ENCODE peak calls at places on chromosomes 11 and 22, in four cellular contexts. U is dorsolateral prefrontal cortex, B is adrenal gland, D is PC-3. O is an unnamed sample.

GRCh38 chr11:65424200-65425104 is 1.9 kb downstream of the NEAT1 start:
- DNase-seq in D (peak), U (no peak), B (peak), O (no peak)

GRCh38 chr22:31361743-31362142 is 15.6 kb upstream of the PATZ1 start:
- DNase-seq in D (no peak), B (no peak), U (no peak), O (no peak)

GRCh38 chr11:116861539-116861938 is 24.1 kb upstream of the APOA1 start:
- DNase-seq in B (no peak), U (no peak), D (peak), O (peak)

GRCh38 chr11:96149743-96150555 is 193.0 kb downstream of the MAML2 start:
- DNase-seq in D (peak), B (no peak), U (no peak), O (no peak)

GRCh38 chr11:111476366-111476765 is 35.8 kb downstream of the BTG4 start:
- DNase-seq in U (no peak), B (no peak), D (no peak), O (no peak)

GRCh38 chr11:61828629-61829407 is 718 bp downstream of the FADS2 start:
- DNase-seq in U (no peak), B (peak), D (peak), O (no peak)

GRCh38 chr22:19497245-19497644 is 17.5 kb downstream of the CDC45 start:
- DNase-seq in D (peak), B (no peak), U (no peak), O (peak)

GRCh38 chr11:6307879-6308278 is 12.4 kb downstream of the CAVIN3 start:
- DNase-seq in D (peak), U (no peak), B (no peak), O (no peak)

GRCh38 chr11:88377661-88378060 is 40.1 kb upstream of the CTSC start:
- DNase-seq in D (no peak), B (no peak), U (no peak), O (no peak)

GRCh38 chr11:61711493-61711892 is 31.3 kb downstream of the DAGLA start:
- DNase-seq in D (no peak), U (no peak), B (no peak), O (no peak)

GRCh38 chr11:128318856-128319474 is 268.4 kb downstream of the ETS1 start:
- DNase-seq in B (no peak), U (no peak), D (no peak), O (no peak)
- H3K27ac ChIP-seq in B (no peak), U (no peak), D (no peak), O (no peak)

GRCh38 chr11:35182317-35182939 is 43.5 kb downstream of the CD44 start:
- DNase-seq in D (peak), B (no peak), U (no peak), O (no peak)
- H3K27ac ChIP-seq in D (no peak), B (no peak), U (no peak), O (peak)

DNA sequence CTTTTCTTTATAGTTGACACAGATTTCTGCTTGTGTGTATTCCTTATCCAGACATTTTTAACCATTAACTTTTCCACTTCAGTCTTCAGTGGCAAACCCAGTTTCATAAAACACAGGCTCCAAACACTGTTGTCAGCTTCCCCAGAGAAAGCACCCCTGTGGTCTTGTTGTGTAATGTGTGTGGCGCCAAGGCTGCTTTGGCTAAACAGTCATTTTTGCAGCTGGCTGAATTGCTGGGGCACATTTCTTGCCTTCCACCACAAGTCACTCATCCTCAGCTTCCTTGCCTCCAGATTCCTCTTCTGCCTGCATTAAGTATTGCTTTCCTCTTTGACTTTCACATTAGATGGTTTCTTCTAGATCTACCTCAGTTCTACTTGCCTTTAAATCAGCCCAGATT is 40.5 kb downstream of the ARHGAP1 start:
- DNase-seq in D (no peak), U (no peak), B (no peak), O (no peak)
- H3K27ac ChIP-seq in D (no peak), U (peak), B (no peak), O (no peak)

DNA sequence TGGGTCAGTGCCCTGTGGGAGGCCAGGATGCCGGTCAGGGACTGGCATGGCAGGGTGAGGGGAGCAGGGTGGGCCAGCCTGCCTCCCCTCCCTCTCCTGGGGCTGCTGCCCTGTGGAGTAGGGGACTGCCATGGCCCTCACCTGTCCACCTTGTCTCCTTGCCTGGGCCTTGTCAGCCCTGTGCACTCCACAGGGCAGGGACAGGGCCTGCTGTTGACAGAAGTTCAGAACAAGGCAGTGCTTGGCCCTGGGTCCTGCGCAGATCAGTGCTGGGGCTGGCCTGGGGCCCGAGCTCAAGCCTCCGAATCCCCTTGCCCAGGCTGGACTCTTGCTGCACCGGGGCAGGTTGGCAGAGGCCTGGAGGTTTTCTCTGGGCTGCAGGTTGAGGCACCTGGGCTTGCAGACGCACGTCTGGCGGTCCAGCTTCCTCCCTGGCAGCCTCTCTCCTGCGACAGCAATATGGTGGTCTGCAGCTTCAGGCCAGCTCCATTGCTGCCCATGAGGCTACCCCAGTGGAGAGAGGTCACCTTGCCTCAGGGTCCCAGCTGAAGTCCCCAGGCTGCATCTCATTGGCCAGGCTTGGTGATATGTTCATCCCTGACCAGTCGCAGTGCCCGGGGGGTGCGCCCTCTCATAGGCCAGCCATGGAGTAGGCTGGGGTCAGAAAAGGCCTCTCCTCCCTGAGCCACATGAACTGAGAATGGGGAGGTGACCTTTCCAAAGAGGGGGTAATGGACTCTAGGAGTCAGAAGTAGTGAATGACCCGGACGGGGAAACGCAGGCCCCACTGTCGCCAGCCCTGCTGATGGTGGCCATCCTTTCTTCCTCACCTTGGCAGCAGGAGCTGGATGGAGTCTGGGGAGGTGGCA is 21.5 kb upstream of the CHKA start:
- DNase-seq in D (no peak), B (no peak), U (peak), O (no peak)
- H3K27ac ChIP-seq in D (no peak), B (no peak), U (no peak), O (peak)

GRCh38 chr11:101127348-101127698 is 2.3 kb downstream of the PGR start:
- DNase-seq in B (no peak), D (no peak), U (no peak), O (no peak)
- H3K27ac ChIP-seq in B (peak), D (no peak), U (peak), O (no peak)

GRCh38 chr22:24290459-24290858 is 19.8 kb downstream of the SPECC1L start:
- DNase-seq in B (no peak), U (no peak), D (no peak), O (no peak)

GRCh38 chr22:24285245-24285644 is 14.6 kb downstream of the SPECC1L start:
- DNase-seq in D (no peak), B (no peak), U (no peak), O (no peak)

GRCh38 chr22:24289781-24290181 is 19.1 kb downstream of the SPECC1L start:
- DNase-seq in B (no peak), U (no peak), D (no peak), O (no peak)

GRCh38 chr22:24291538-24292201 is 21.0 kb downstream of the SPECC1L start:
- DNase-seq in B (no peak), U (no peak), D (no peak), O (no peak)

DNA sequence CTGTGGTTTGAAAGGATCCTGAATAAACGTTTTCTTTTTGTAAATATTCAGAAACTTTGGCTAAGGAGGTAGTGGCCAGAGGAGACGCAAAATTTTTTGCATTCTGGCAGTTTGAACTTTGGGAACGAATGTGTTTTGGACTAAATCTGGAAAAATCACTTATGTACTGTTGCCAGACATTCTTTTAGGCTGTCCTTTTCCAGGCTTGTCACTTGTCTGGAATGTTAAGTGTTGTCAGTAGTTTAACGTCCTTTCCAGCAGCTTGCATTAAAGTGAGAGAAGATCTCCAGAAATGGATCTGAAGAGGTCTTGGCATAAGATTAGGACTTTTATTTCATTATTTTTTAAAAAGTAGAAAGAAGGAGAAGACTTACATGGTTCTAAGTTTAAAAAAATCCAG is 18.5 kb downstream of the SPECC1L start:
- DNase-seq in D (peak), U (no peak), B (no peak), O (no peak)
- H3K27ac ChIP-seq in D (no peak), U (no peak), B (peak), O (no peak)

DNA sequence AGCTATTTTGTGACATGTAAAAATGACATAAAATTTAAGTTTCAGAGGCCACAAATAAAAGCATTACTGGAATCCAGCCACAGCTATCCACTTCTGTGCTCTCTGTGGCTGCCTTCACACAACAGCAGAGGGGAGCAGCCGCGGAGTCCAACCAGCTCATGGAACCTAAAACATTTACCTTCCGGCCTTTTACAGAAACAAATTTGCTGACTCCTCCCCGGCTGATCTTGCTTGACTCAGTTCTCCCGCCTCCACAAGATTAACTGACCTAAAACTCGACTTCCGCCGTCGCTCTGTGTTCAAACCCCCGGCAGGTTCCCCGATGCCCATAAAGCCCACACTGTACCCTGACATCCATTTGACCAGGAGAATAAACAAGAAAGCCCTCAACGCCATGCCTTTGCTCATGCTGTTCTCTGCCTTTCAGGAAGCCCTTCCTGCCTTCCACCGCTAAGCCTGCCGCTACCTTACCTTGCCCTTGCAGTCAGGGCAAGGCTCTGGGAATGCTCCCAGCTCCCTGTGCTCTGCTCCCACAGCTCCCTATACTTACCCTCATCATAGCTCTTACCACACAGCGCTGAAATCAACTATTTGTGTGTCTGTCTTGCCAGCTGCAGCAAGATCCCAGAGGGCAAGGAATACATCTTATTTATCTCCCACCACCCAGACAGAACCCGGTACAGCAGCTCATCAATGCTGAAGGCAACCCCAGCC is 35.4 kb downstream of the MICAL3 start:
- DNase-seq in U (no peak), D (no peak), B (no peak), O (no peak)
- H3K27ac ChIP-seq in U (peak), D (peak), B (no peak), O (peak)

DNA sequence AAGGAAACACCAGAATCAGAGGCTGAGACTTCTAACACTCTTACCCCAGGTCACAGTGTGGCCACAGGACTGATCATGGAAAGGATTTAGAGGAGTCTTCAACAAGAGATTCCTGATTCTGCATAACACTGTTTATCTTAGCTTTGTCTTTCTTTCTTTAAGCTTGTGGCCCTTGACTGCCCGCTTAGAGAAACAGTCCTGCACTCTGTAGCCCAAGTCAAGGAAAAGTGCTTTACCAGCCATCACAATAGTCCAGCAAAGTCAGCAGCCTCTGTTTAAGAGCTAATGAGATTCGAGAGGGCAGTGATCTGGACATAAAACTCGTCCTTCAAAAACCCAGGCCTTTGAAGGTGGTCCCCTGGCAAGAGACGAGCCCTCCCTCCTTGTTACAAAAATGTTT is 30.0 kb downstream of the PRDM10 start:
- DNase-seq in U (no peak), B (no peak), D (no peak), O (no peak)
- H3K27ac ChIP-seq in U (no peak), B (no peak), D (no peak), O (no peak)

GRCh38 chr22:46617250-46618103 is 2.7 kb upstream of the GRAMD4 start:
- DNase-seq in U (no peak), D (no peak), B (no peak), O (no peak)

GRCh38 chr22:46619830-46620501 is at the start of gene GRAMD4:
- DNase-seq in B (no peak), U (no peak), D (no peak), O (no peak)

GRCh38 chr22:46619240-46619829 is 851 bp upstream of the GRAMD4 start:
- DNase-seq in D (no peak), U (no peak), B (no peak), O (no peak)

GRCh38 chr22:46618104-46618647 is 2.0 kb upstream of the GRAMD4 start:
- DNase-seq in B (no peak), U (no peak), D (no peak), O (no peak)

DNA sequence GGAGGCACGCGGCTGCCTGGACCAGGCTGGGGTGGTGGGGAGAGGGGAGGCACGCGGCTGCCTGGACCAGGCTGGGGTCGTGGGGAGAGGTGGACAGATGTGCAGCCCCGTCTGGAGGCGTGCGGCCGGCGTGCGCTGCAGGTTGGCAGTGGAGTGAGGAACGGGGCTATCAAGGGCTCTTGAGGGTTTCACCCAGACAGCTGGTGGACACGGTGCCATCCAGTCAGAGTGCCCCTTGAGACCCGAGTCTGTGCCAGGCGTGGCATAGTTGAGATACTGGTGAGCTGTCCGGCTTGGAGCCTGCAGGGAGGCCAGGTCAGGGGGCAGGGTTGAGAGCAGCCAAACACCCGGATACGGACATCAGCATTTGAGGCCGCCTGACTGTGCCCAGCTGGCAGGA is 1.5 kb upstream of the GRAMD4 start:
- DNase-seq in B (no peak), D (no peak), U (no peak), O (no peak)
- H3K27ac ChIP-seq in B (peak), D (no peak), U (peak), O (no peak)